ENCODE peak calls at places on chromosomes 5 and 9, in six cellular contexts. One of them, this sample, is unnamed.

GRCh38 chr5:174935854-174936474 is 211.6 kb downstream of the MSX2 start:
- DNase-seq in sigmoid colon: peak
- DNase-seq in foreskin fibroblast: peak
- DNase-seq in testis: peak
- DNase-seq in cardiac fibroblast: peak
- DNase-seq in astrocyte of the cerebellum: peak
- DNase-seq in this sample: no peak

GRCh38 chr9:94916956-94917355 is 190.5 kb downstream of the AOPEP start:
- DNase-seq in sigmoid colon: no peak
- DNase-seq in foreskin fibroblast: no peak
- DNase-seq in testis: no peak
- DNase-seq in cardiac fibroblast: no peak
- DNase-seq in astrocyte of the cerebellum: no peak
- DNase-seq in this sample: no peak

GRCh38 chr9:88757406-88758010 is 222.5 kb downstream of the NXNL2 start:
- DNase-seq in sigmoid colon: no peak
- DNase-seq in foreskin fibroblast: no peak
- DNase-seq in testis: no peak
- DNase-seq in cardiac fibroblast: no peak
- DNase-seq in astrocyte of the cerebellum: no peak
- DNase-seq in this sample: no peak

GRCh38 chr9:35996358-35996970 is 38.5 kb upstream of the OR2S2 start:
- DNase-seq in sigmoid colon: no peak
- DNase-seq in foreskin fibroblast: peak
- DNase-seq in testis: no peak
- DNase-seq in cardiac fibroblast: peak
- DNase-seq in astrocyte of the cerebellum: no peak
- DNase-seq in this sample: no peak

GRCh38 chr9:129591916-129592315 is 29.0 kb downstream of the C9orf50 start:
- DNase-seq in sigmoid colon: no peak
- DNase-seq in foreskin fibroblast: no peak
- DNase-seq in testis: no peak
- DNase-seq in cardiac fibroblast: no peak
- DNase-seq in astrocyte of the cerebellum: no peak
- DNase-seq in this sample: no peak

GRCh38 chr5:111779260-111780254 is 22.6 kb upstream of the NREP start:
- DNase-seq in sigmoid colon: no peak
- DNase-seq in foreskin fibroblast: peak
- DNase-seq in testis: no peak
- DNase-seq in cardiac fibroblast: no peak
- DNase-seq in astrocyte of the cerebellum: no peak
- DNase-seq in this sample: no peak

GRCh38 chr5:158288258-158288657 is 429.3 kb upstream of the CLINT1 start:
- DNase-seq in sigmoid colon: no peak
- DNase-seq in foreskin fibroblast: no peak
- DNase-seq in testis: no peak
- DNase-seq in cardiac fibroblast: no peak
- DNase-seq in astrocyte of the cerebellum: no peak
- DNase-seq in this sample: no peak

GRCh38 chr5:41925555-41925946 is 470 bp downstream of the FBXO4 start:
- DNase-seq in sigmoid colon: peak
- DNase-seq in foreskin fibroblast: peak
- DNase-seq in testis: peak
- DNase-seq in cardiac fibroblast: peak
- DNase-seq in astrocyte of the cerebellum: no peak
- DNase-seq in this sample: no peak

GRCh38 chr9:121353246-121353975 is 16.6 kb downstream of the STOM start:
- DNase-seq in sigmoid colon: no peak
- DNase-seq in foreskin fibroblast: no peak
- DNase-seq in testis: no peak
- DNase-seq in cardiac fibroblast: no peak
- DNase-seq in astrocyte of the cerebellum: no peak
- DNase-seq in this sample: no peak

GRCh38 chr9:27196383-27196782 is 87.4 kb downstream of the TEK start:
- DNase-seq in sigmoid colon: no peak
- DNase-seq in foreskin fibroblast: no peak
- DNase-seq in testis: no peak
- DNase-seq in cardiac fibroblast: no peak
- DNase-seq in astrocyte of the cerebellum: no peak
- DNase-seq in this sample: no peak

GRCh38 chr9:121784706-121785426 is 133.4 kb downstream of the DAB2IP start:
- DNase-seq in sigmoid colon: no peak
- DNase-seq in foreskin fibroblast: peak
- DNase-seq in testis: peak
- DNase-seq in cardiac fibroblast: no peak
- DNase-seq in astrocyte of the cerebellum: no peak
- DNase-seq in this sample: no peak

GRCh38 chr5:176365663-176366574 is 632 bp downstream of the ARL10 start:
- DNase-seq in sigmoid colon: peak
- DNase-seq in foreskin fibroblast: peak
- DNase-seq in testis: peak
- DNase-seq in cardiac fibroblast: peak
- DNase-seq in astrocyte of the cerebellum: no peak
- DNase-seq in this sample: no peak

GRCh38 chr9:107213561-107214028 is 69.5 kb upstream of the RAD23B start:
- DNase-seq in sigmoid colon: no peak
- DNase-seq in foreskin fibroblast: peak
- DNase-seq in testis: no peak
- DNase-seq in cardiac fibroblast: peak
- DNase-seq in astrocyte of the cerebellum: peak
- DNase-seq in this sample: peak

GRCh38 chr5:139787568-139788293 is 7.9 kb upstream of the PSD2 start:
- DNase-seq in sigmoid colon: peak
- DNase-seq in foreskin fibroblast: peak
- DNase-seq in testis: peak
- DNase-seq in cardiac fibroblast: peak
- DNase-seq in astrocyte of the cerebellum: peak
- DNase-seq in this sample: peak

GRCh38 chr5:81761270-81761669 is 10.4 kb upstream of the SSBP2 start:
- DNase-seq in sigmoid colon: no peak
- DNase-seq in foreskin fibroblast: no peak
- DNase-seq in testis: no peak
- DNase-seq in cardiac fibroblast: no peak
- DNase-seq in astrocyte of the cerebellum: no peak
- DNase-seq in this sample: no peak

GRCh38 chr9:106718996-106719395 is 144.0 kb upstream of the ZNF462 start:
- DNase-seq in sigmoid colon: no peak
- DNase-seq in foreskin fibroblast: peak
- DNase-seq in testis: no peak
- DNase-seq in cardiac fibroblast: peak
- DNase-seq in astrocyte of the cerebellum: no peak
- DNase-seq in this sample: no peak

GRCh38 chr9:12817702-12818101 is 42.9 kb downstream of the LURAP1L start:
- DNase-seq in sigmoid colon: peak
- DNase-seq in foreskin fibroblast: peak
- DNase-seq in testis: no peak
- DNase-seq in cardiac fibroblast: peak
- DNase-seq in astrocyte of the cerebellum: no peak
- DNase-seq in this sample: no peak

GRCh38 chr9:123686131-123686848 is 243.6 kb downstream of the DENND1A start:
- DNase-seq in sigmoid colon: no peak
- DNase-seq in foreskin fibroblast: peak
- DNase-seq in testis: peak
- DNase-seq in cardiac fibroblast: peak
- DNase-seq in astrocyte of the cerebellum: peak
- DNase-seq in this sample: no peak

GRCh38 chr5:59322058-59322457 is 571.5 kb downstream of the PDE4D start:
- DNase-seq in sigmoid colon: no peak
- DNase-seq in foreskin fibroblast: peak
- DNase-seq in testis: no peak
- DNase-seq in cardiac fibroblast: no peak
- DNase-seq in astrocyte of the cerebellum: no peak
- DNase-seq in this sample: no peak

GRCh38 chr9:2155966-2156365 is 140.8 kb downstream of the SMARCA2 start:
- DNase-seq in sigmoid colon: no peak
- DNase-seq in foreskin fibroblast: no peak
- DNase-seq in testis: no peak
- DNase-seq in cardiac fibroblast: no peak
- DNase-seq in astrocyte of the cerebellum: no peak
- DNase-seq in this sample: no peak

GRCh38 chr5:150299571-150300327 is 3.0 kb downstream of the ARSI start:
- DNase-seq in sigmoid colon: no peak
- DNase-seq in foreskin fibroblast: no peak
- DNase-seq in testis: no peak
- DNase-seq in cardiac fibroblast: no peak
- DNase-seq in astrocyte of the cerebellum: no peak
- DNase-seq in this sample: no peak

GRCh38 chr5:150302301-150303069 is at the start of gene ARSI:
- DNase-seq in sigmoid colon: peak
- DNase-seq in foreskin fibroblast: peak
- DNase-seq in testis: no peak
- DNase-seq in cardiac fibroblast: peak
- DNase-seq in astrocyte of the cerebellum: no peak
- DNase-seq in this sample: no peak

GRCh38 chr5:150301901-150302300 is 804 bp downstream of the ARSI start:
- DNase-seq in sigmoid colon: no peak
- DNase-seq in foreskin fibroblast: no peak
- DNase-seq in testis: no peak
- DNase-seq in cardiac fibroblast: no peak
- DNase-seq in astrocyte of the cerebellum: no peak
- DNase-seq in this sample: no peak

GRCh38 chr5:150300496-150301169 is 2.1 kb downstream of the ARSI start:
- DNase-seq in sigmoid colon: no peak
- DNase-seq in foreskin fibroblast: no peak
- DNase-seq in testis: no peak
- DNase-seq in cardiac fibroblast: no peak
- DNase-seq in astrocyte of the cerebellum: no peak
- DNase-seq in this sample: no peak

DNA sequence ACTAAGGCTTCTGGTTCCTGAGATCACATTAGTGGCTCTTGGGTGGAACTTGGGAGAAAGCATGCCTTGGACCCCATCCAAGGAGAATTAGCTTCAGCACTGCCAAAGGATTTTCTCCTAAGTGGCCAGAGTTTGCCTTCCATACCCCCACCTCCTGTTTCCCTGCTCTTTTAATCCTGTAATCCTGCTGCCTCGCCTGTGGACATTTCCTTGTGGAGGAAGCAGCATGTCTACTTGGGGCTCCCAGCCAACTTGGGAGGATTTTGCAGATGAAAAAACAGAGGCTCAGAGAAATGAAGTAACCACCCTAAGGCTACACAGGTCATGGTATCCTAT is 1.6 kb downstream of the ARSI start:
- DNase-seq in sigmoid colon: no peak
- DNase-seq in foreskin fibroblast: no peak
- DNase-seq in testis: no peak
- DNase-seq in cardiac fibroblast: no peak
- DNase-seq in astrocyte of the cerebellum: no peak
- DNase-seq in this sample: no peak
- H3K4me3 ChIP-seq in sigmoid colon: no peak
- H3K4me3 ChIP-seq in foreskin fibroblast: no peak
- H3K4me3 ChIP-seq in testis: no peak
- H3K4me3 ChIP-seq in cardiac fibroblast: no peak
- H3K4me3 ChIP-seq in astrocyte of the cerebellum: no peak
- H3K4me3 ChIP-seq in this sample: no peak

DNA sequence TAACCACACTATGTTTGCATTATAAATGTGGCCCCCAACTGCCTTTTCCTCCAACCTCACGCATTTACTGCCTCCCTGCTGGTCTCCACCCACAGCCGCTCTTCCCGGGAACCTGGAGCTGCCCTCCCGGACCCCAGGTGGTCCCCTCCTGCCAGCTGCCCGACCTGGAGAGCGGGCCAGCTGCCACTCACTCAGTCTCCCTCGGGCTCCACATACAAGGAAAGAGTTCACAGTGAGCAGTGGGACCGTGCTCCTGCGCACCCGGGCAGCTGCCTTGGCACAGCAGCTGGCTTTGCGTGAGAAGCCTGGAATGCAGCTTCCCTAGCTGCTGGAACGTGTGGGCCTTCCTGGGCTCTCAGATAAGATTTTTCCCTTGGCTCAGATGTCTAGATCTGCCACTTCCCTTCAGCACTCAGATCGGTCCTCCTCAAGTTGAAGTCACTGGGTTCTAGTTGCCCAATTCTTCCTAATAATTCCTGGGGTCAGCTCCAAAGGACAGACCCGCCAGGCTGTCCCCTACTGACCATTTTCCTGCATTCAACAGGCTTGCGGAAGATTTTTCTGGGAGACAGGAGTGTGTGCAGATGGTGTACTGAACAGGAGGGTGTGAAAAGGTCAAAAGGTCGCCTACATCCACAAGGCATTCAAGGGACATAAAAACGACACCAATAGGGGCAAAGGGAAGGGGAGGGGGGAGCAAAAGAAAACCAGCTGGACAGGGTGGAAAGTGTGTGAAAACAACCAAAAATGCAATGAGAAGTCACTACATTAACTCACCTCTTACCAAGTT is 69.1 kb downstream of the MYO10 start:
- DNase-seq in sigmoid colon: no peak
- DNase-seq in foreskin fibroblast: peak
- DNase-seq in testis: peak
- DNase-seq in cardiac fibroblast: no peak
- DNase-seq in astrocyte of the cerebellum: no peak
- DNase-seq in this sample: no peak
- H3K4me3 ChIP-seq in sigmoid colon: no peak
- H3K4me3 ChIP-seq in foreskin fibroblast: no peak
- H3K4me3 ChIP-seq in testis: no peak
- H3K4me3 ChIP-seq in cardiac fibroblast: no peak
- H3K4me3 ChIP-seq in astrocyte of the cerebellum: no peak
- H3K4me3 ChIP-seq in this sample: no peak

DNA sequence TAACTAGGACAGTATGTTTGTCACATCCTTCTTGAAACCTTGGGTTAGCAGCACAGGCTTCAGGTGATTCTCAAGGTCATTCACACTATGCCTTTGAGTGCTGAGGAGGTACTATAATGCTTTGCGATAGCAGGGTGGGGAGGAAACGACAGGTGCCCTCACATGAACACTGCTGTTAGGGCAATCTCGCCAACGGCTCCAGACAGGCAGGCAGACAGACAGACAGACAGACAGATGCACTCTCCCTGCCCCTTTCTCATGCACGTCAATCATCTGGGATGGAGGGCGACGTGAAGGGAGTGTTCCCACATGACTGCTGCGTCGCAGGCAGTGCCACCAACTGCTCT is 82.9 kb downstream of the RAPGEF1 start:
- DNase-seq in sigmoid colon: no peak
- DNase-seq in foreskin fibroblast: no peak
- DNase-seq in testis: no peak
- DNase-seq in cardiac fibroblast: no peak
- DNase-seq in astrocyte of the cerebellum: no peak
- DNase-seq in this sample: no peak
- H3K4me3 ChIP-seq in sigmoid colon: no peak
- H3K4me3 ChIP-seq in foreskin fibroblast: no peak
- H3K4me3 ChIP-seq in testis: no peak
- H3K4me3 ChIP-seq in cardiac fibroblast: no peak
- H3K4me3 ChIP-seq in astrocyte of the cerebellum: no peak
- H3K4me3 ChIP-seq in this sample: no peak

GRCh38 chr5:178994580-178995340 is at the start of gene GRM6:
- DNase-seq in sigmoid colon: no peak
- DNase-seq in foreskin fibroblast: peak
- DNase-seq in testis: no peak
- DNase-seq in cardiac fibroblast: peak
- DNase-seq in astrocyte of the cerebellum: no peak
- DNase-seq in this sample: no peak
- H3K4me3 ChIP-seq in sigmoid colon: no peak
- H3K4me3 ChIP-seq in foreskin fibroblast: no peak
- H3K4me3 ChIP-seq in testis: peak
- H3K4me3 ChIP-seq in cardiac fibroblast: no peak
- H3K4me3 ChIP-seq in astrocyte of the cerebellum: no peak
- H3K4me3 ChIP-seq in this sample: no peak